ENCODE peak calls at places on chromosome 5, in six cellular contexts. A is GM12878, C is K562, F is transverse colon, K is HL-60, E is SK-N-SH. R is an unnamed sample.

GRCh38 chr5:76372320-76373054 is 30.6 kb upstream of the IQGAP2 start:
- DNase-seq in A (no peak), C (peak), F (no peak), K (no peak), E (peak), R (peak)

GRCh38 chr5:35183243-35183955 is 46.9 kb downstream of the PRLR start:
- DNase-seq in A (peak), C (no peak), F (peak), K (peak), E (peak), R (no peak)

GRCh38 chr5:89421035-89421434 is 538.1 kb upstream of the MEF2C start:
- DNase-seq in A (no peak), C (no peak), F (no peak), K (no peak), E (no peak), R (no peak)

GRCh38 chr5:108659531-108659930 is 88.2 kb upstream of the FER start:
- DNase-seq in A (no peak), C (no peak), F (no peak), K (no peak), E (no peak), R (no peak)

GRCh38 chr5:135569755-135570452 is 8.9 kb downstream of the CXCL14 start:
- DNase-seq in A (no peak), C (peak), F (peak), K (peak), E (peak), R (no peak)

GRCh38 chr5:68252678-68253520 is 37.3 kb downstream of the PIK3R1 start:
- DNase-seq in A (no peak), C (peak), F (peak), K (peak), E (peak), R (no peak)

GRCh38 chr5:136427421-136427820 is 62.1 kb upstream of the TRPC7 start:
- DNase-seq in A (no peak), C (no peak), F (no peak), K (no peak), E (no peak), R (no peak)

GRCh38 chr5:32679218-32679617 is 31.9 kb upstream of the NPR3 start:
- DNase-seq in A (no peak), C (no peak), F (no peak), K (no peak), E (no peak), R (no peak)

GRCh38 chr5:32712463-32713395 is 1.6 kb downstream of the NPR3 start:
- DNase-seq in A (no peak), C (no peak), F (no peak), K (no peak), E (peak), R (no peak)

GRCh38 chr5:58322453-58322852 is 137.4 kb downstream of the PLK2 start:
- DNase-seq in A (no peak), C (no peak), F (no peak), K (no peak), E (no peak), R (no peak)

GRCh38 chr5:179455320-179455719 is 95.0 kb upstream of the RUFY1 start:
- DNase-seq in A (no peak), C (no peak), F (no peak), K (peak), E (no peak), R (no peak)

GRCh38 chr5:171315925-171316257 is 6.8 kb downstream of the TLX3 start:
- DNase-seq in A (no peak), C (no peak), F (no peak), K (no peak), E (no peak), R (no peak)

GRCh38 chr5:157827429-157827828 is 31.5 kb downstream of the CLINT1 start:
- DNase-seq in A (no peak), C (no peak), F (no peak), K (no peak), E (no peak), R (no peak)

GRCh38 chr5:112895682-112896081 is 26.3 kb downstream of the REEP5 start:
- DNase-seq in A (no peak), C (no peak), F (no peak), K (no peak), E (no peak), R (no peak)

GRCh38 chr5:139915834-139916233 is 120.2 kb downstream of the PSD2 start:
- DNase-seq in A (no peak), C (no peak), F (no peak), K (no peak), E (no peak), R (no peak)

GRCh38 chr5:63825984-63826383 is 136.3 kb downstream of the HTR1A start:
- DNase-seq in A (no peak), C (no peak), F (no peak), K (no peak), E (no peak), R (no peak)

GRCh38 chr5:164980480-164980879 is 1475.1 kb downstream of the MAT2B start:
- DNase-seq in A (no peak), C (no peak), F (no peak), K (no peak), E (no peak), R (no peak)

GRCh38 chr5:8429778-8430758 is 561.1 kb downstream of the MTRR start:
- DNase-seq in A (no peak), C (no peak), F (no peak), K (no peak), E (no peak), R (no peak)

GRCh38 chr5:52964138-52964537 is 25.0 kb upstream of the ITGA2 start:
- DNase-seq in A (no peak), C (no peak), F (no peak), K (no peak), E (no peak), R (no peak)

GRCh38 chr5:138564242-138564641 is 11.0 kb downstream of the HSPA9 start:
- DNase-seq in A (no peak), C (no peak), F (no peak), K (no peak), E (no peak), R (no peak)
- TF ChIP-seq POLR2AphosphoS5 in A (peak), C (no peak), F (no peak), K (no peak), E (no peak), R (no peak)

GRCh38 chr5:44665101-44665701 is 143.5 kb upstream of the MRPS30 start:
- DNase-seq in A (no peak), C (no peak), F (no peak), K (no peak), E (no peak), R (no peak)
- TF ChIP-seq POLR2AphosphoS5 in A (no peak), C (no peak), F (no peak), K (no peak), E (no peak), R (no peak)

GRCh38 chr5:55438931-55439477 is 95.8 kb downstream of the PLPP1 start:
- DNase-seq in A (no peak), C (no peak), F (peak), K (no peak), E (no peak), R (no peak)

GRCh38 chr5:55441954-55442353 is 92.8 kb downstream of the PLPP1 start:
- DNase-seq in A (no peak), C (no peak), F (no peak), K (no peak), E (no peak), R (no peak)

GRCh38 chr5:55440188-55440646 is 94.5 kb downstream of the PLPP1 start:
- DNase-seq in A (no peak), C (no peak), F (no peak), K (peak), E (peak), R (no peak)

GRCh38 chr5:55437859-55438206 is 96.9 kb downstream of the PLPP1 start:
- DNase-seq in A (no peak), C (no peak), F (no peak), K (no peak), E (no peak), R (no peak)

DNA sequence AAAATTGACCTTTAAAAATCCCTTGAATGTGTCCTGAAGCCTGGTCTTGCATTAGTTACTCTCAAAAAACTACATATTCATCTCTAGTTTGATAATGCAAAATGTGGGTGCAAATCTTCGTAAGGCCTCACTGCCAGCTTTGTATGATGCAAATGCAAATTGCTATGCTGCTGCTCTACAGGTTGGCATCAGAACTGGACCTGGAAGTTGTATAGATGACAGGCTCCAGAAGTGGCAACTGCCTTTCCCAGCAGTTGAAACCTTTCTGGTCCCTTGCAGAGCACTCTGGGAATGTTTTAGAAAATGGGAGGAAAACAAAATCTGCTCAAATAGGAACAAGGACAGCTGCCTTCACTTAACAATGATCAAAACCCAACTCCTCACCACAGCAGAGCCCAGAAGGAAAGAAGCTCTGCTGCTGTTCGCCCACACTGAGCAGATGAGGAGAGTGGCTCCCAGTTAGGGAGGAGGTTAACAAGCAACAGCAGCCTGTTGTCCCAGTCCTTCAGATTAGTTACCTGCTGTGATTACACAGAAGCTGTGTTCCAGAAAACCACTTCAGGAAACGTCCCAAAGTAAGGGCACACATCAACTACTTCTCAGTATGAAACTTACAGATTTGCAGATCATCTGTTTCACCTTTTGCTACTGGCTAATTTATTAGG is 93.5 kb downstream of the PLPP1 start:
- DNase-seq in A (no peak), C (no peak), F (no peak), K (no peak), E (no peak), R (no peak)
- TF ChIP-seq POLR2AphosphoS5 in A (no peak), C (no peak), F (no peak), K (no peak), E (no peak), R (no peak)

GRCh38 chr5:158917731-158918130 is 182.0 kb downstream of the EBF1 start:
- DNase-seq in A (no peak), C (no peak), F (no peak), K (no peak), E (no peak), R (no peak)

GRCh38 chr5:158908690-158909325 is 190.9 kb downstream of the EBF1 start:
- DNase-seq in A (no peak), C (no peak), F (no peak), K (no peak), E (no peak), R (no peak)

GRCh38 chr5:158910782-158911692 is 188.7 kb downstream of the EBF1 start:
- DNase-seq in A (no peak), C (no peak), F (no peak), K (no peak), E (no peak), R (no peak)

GRCh38 chr5:158914008-158914407 is 185.7 kb downstream of the EBF1 start:
- DNase-seq in A (no peak), C (no peak), F (no peak), K (no peak), E (no peak), R (no peak)

DNA sequence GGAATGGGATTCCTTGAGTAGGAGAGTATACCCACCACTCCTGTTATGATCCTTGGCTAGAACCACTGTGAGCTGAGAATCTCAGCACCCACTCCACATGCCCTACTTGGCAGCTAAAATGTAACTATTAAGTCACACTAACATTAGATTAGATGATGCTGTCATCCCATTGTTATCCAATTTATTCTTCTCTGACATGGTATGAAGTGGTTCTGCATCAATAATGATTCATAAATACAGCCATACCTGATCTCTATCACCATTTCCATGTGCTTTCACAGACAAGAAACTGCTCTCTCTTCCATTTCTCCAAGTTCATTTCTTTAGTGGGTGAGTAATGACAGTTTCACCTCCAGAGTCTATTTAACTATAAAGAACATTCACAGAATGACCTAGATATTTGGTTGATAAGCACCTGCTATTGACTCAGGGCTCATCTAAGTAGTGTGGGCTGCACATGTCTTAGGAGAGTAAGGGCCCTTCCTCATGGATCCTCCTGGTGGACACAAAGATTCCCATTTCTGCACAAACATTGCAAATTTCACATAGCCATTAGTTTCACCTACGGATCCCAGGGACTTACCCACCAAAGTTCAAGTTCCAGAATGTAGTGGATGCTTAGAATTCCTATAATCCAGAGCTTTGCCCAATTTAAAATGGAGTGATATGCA is 187.9 kb downstream of the EBF1 start:
- DNase-seq in A (no peak), C (no peak), F (no peak), K (no peak), E (no peak), R (no peak)
- TF ChIP-seq POLR2AphosphoS5 in A (no peak), C (no peak), F (no peak), K (no peak), E (no peak), R (no peak)

GRCh38 chr5:36723921-36724320 is 117.5 kb downstream of the SLC1A3 start:
- DNase-seq in A (peak), C (no peak), F (no peak), K (peak), E (no peak), R (no peak)

GRCh38 chr5:36722913-36723312 is 116.5 kb downstream of the SLC1A3 start:
- DNase-seq in A (peak), C (no peak), F (no peak), K (no peak), E (no peak), R (no peak)

GRCh38 chr5:36726767-36727166 is 120.4 kb downstream of the SLC1A3 start:
- DNase-seq in A (no peak), C (no peak), F (no peak), K (no peak), E (no peak), R (no peak)

GRCh38 chr5:36726317-36726716 is 119.9 kb downstream of the SLC1A3 start:
- DNase-seq in A (no peak), C (no peak), F (no peak), K (no peak), E (no peak), R (no peak)

DNA sequence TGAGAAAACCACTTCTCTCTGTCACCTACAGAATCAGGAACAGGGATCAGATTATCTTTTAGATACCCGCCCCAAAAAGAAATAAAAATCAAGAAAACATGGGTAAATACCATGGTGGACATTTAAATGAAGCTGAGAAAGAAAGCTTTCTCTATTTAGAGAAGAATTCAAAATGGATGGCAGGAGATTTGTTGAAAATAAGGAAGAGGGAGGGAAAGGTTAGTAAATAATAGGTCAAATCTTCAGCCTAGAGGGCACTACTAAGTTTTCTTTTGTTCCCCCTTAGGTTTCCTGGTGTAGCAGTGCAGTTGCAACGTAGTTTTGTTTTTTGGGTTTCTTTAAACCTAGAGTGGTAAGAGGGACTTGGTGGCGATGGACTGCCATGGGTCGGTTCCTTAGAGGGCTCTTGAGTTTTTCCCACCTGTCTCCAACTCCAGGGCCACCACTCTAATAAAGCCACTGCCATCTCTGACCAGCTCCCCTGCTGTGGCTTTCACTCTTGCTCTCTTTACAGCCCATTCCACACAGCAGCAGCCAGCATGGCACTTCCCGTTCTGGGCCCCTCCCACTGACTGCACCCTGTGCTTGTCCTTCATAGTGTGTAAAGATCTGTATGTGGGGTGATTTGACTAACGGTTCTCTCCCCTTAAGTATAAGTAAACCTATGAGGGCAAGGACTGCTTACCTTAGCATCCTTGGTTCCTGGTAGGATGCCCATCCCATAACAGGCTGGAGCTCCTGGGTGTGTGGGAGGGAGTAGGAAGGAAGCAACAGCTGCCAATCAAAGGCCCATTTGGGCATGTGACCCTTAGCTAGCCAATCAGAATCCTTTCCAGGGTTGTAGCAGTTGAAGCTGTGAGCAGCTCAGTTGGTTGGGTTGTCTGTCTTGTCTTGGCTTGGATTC is 118.3 kb downstream of the SLC1A3 start:
- DNase-seq in A (peak), C (peak), F (peak), K (peak), E (no peak), R (no peak)
- TF ChIP-seq POLR2AphosphoS5 in A (peak), C (no peak), F (no peak), K (peak), E (no peak), R (no peak)

DNA sequence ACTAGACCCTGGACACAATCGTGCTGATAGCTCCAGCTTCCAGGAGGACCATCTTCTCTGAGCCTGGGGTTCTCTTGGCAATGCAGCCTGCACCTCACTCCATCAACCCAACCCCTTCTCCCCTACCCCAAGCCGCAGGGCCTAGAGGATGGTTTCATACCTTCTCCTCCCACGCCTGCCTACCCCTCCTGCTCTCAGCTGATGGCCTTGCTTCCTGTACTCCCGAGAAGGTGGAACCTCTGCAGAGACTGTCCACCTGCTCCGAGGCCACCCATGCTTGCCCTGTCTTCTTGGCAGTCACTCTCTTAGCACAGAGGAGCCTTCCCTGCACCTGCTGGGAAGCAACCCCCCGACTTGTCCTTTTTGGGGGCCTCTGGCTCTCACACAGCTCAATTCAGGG is 241.9 kb downstream of the IRX2 start:
- DNase-seq in A (no peak), C (no peak), F (no peak), K (no peak), E (no peak), R (no peak)
- TF ChIP-seq POLR2AphosphoS5 in A (no peak), C (no peak), F (no peak), K (no peak), E (no peak), R (no peak)

GRCh38 chr5:158807-159447 is 32.4 kb upstream of the LRRC14B start:
- DNase-seq in A (no peak), C (no peak), F (no peak), K (no peak), E (no peak), R (no peak)
- TF ChIP-seq POLR2AphosphoS5 in A (no peak), C (no peak), F (no peak), K (no peak), E (no peak), R (no peak)

GRCh38 chr5:124285733-124286132 is 460.7 kb downstream of the ZNF608 start:
- DNase-seq in A (no peak), C (no peak), F (no peak), K (no peak), E (no peak), R (no peak)

GRCh38 chr5:124289122-124289521 is 457.3 kb downstream of the ZNF608 start:
- DNase-seq in A (no peak), C (no peak), F (peak), K (no peak), E (peak), R (peak)

GRCh38 chr5:124289641-124290201 is 456.7 kb downstream of the ZNF608 start:
- DNase-seq in A (no peak), C (no peak), F (peak), K (no peak), E (no peak), R (no peak)

GRCh38 chr5:124287813-124288212 is 458.6 kb downstream of the ZNF608 start:
- DNase-seq in A (no peak), C (no peak), F (no peak), K (no peak), E (no peak), R (no peak)

DNA sequence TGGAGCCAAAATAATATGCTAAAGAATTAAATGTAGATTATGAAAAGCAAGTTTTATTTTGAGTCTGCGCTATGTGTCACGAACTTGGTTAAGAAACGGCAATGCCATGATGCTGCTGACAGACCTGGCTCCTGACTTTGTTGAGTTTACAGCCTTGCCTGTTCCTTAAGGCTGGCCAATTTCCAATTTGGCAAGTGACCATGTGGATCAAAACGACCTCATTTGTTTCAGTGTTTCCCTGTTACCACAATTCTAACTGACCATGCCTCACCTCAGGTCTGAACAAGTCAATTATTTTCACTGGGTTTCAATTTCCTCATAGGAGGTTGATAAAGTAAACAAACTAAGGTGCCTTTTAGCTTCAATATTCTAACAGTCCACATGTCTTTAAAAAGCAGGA is 461.4 kb downstream of the ZNF608 start:
- DNase-seq in A (no peak), C (no peak), F (no peak), K (no peak), E (no peak), R (no peak)
- TF ChIP-seq POLR2AphosphoS5 in A (no peak), C (no peak), F (no peak), K (no peak), E (no peak), R (no peak)

GRCh38 chr5:16573401-16573800 is 43.4 kb downstream of the RETREG1 start:
- DNase-seq in A (no peak), C (no peak), F (peak), K (no peak), E (no peak), R (no peak)
- TF ChIP-seq POLR2AphosphoS5 in A (no peak), C (no peak), F (no peak), K (no peak), E (no peak), R (no peak)

GRCh38 chr5:71891856-71892255 is 172.8 kb downstream of the CARTPT start:
- DNase-seq in A (no peak), C (no peak), F (no peak), K (no peak), E (no peak), R (no peak)
- TF ChIP-seq POLR2AphosphoS5 in A (no peak), C (no peak), F (no peak), K (no peak), E (no peak), R (no peak)